ENCODE peak calls at places on chromosomes 7 and 10, in six cellular contexts. One of them, this sample, is unnamed.

GRCh38 chr7:106206826-106207541 is 77.8 kb downstream of the NAMPT start:
- DNase-seq in neural progenitor cell: no peak
- DNase-seq in mammary epithelial cell: no peak
- DNase-seq in left ventricle myocardium inferior: no peak
- DNase-seq in CD8-positive, alpha-beta T cell: no peak
- DNase-seq in kidney: no peak
- DNase-seq in this sample: no peak

GRCh38 chr7:107506683-107507339 is 37.0 kb downstream of the GPR22 start:
- DNase-seq in neural progenitor cell: no peak
- DNase-seq in mammary epithelial cell: peak
- DNase-seq in left ventricle myocardium inferior: peak
- DNase-seq in CD8-positive, alpha-beta T cell: no peak
- DNase-seq in kidney: peak
- DNase-seq in this sample: peak

GRCh38 chr7:38630720-38631673 is at the start of gene AMPH:
- DNase-seq in neural progenitor cell: peak
- DNase-seq in mammary epithelial cell: peak
- DNase-seq in left ventricle myocardium inferior: peak
- DNase-seq in CD8-positive, alpha-beta T cell: no peak
- DNase-seq in kidney: peak
- DNase-seq in this sample: peak

GRCh38 chr10:6195891-6196290 is 6.8 kb upstream of the PFKFB3 start:
- DNase-seq in neural progenitor cell: no peak
- DNase-seq in mammary epithelial cell: no peak
- DNase-seq in left ventricle myocardium inferior: no peak
- DNase-seq in CD8-positive, alpha-beta T cell: no peak
- DNase-seq in kidney: no peak
- DNase-seq in this sample: peak

GRCh38 chr7:123823898-123824753 is 20.8 kb upstream of the HYAL4 start:
- DNase-seq in neural progenitor cell: no peak
- DNase-seq in mammary epithelial cell: no peak
- DNase-seq in left ventricle myocardium inferior: no peak
- DNase-seq in CD8-positive, alpha-beta T cell: no peak
- DNase-seq in kidney: no peak
- DNase-seq in this sample: no peak

GRCh38 chr7:46486264-46487206 is 565.5 kb upstream of the IGFBP3 start:
- DNase-seq in neural progenitor cell: no peak
- DNase-seq in mammary epithelial cell: peak
- DNase-seq in left ventricle myocardium inferior: peak
- DNase-seq in CD8-positive, alpha-beta T cell: no peak
- DNase-seq in kidney: peak
- DNase-seq in this sample: peak

GRCh38 chr10:11272915-11273389 is 255.3 kb downstream of the CELF2 start:
- DNase-seq in neural progenitor cell: no peak
- DNase-seq in mammary epithelial cell: no peak
- DNase-seq in left ventricle myocardium inferior: no peak
- DNase-seq in CD8-positive, alpha-beta T cell: no peak
- DNase-seq in kidney: no peak
- DNase-seq in this sample: no peak

GRCh38 chr7:44796034-44796503 is 412 bp upstream of the PPIA start:
- DNase-seq in neural progenitor cell: peak
- DNase-seq in mammary epithelial cell: peak
- DNase-seq in left ventricle myocardium inferior: no peak
- DNase-seq in CD8-positive, alpha-beta T cell: no peak
- DNase-seq in kidney: no peak
- DNase-seq in this sample: peak

GRCh38 chr10:9819756-9820494 is 1197.7 kb upstream of the CELF2 start:
- DNase-seq in neural progenitor cell: no peak
- DNase-seq in mammary epithelial cell: no peak
- DNase-seq in left ventricle myocardium inferior: no peak
- DNase-seq in CD8-positive, alpha-beta T cell: no peak
- DNase-seq in kidney: no peak
- DNase-seq in this sample: no peak

GRCh38 chr7:36875794-36876193 is 151.5 kb upstream of the AOAH start:
- DNase-seq in neural progenitor cell: peak
- DNase-seq in mammary epithelial cell: no peak
- DNase-seq in left ventricle myocardium inferior: no peak
- DNase-seq in CD8-positive, alpha-beta T cell: no peak
- DNase-seq in kidney: no peak
- DNase-seq in this sample: peak

GRCh38 chr10:124448696-124449169 is 1.1 kb downstream of the NKX1-2 start:
- DNase-seq in neural progenitor cell: peak
- DNase-seq in mammary epithelial cell: no peak
- DNase-seq in left ventricle myocardium inferior: no peak
- DNase-seq in CD8-positive, alpha-beta T cell: no peak
- DNase-seq in kidney: no peak
- DNase-seq in this sample: no peak

GRCh38 chr7:32616625-32617024 is 121.3 kb downstream of the AVL9 start:
- DNase-seq in neural progenitor cell: no peak
- DNase-seq in mammary epithelial cell: peak
- DNase-seq in left ventricle myocardium inferior: peak
- DNase-seq in CD8-positive, alpha-beta T cell: no peak
- DNase-seq in kidney: no peak
- DNase-seq in this sample: peak

GRCh38 chr7:132084776-132085388 is 491.4 kb downstream of the PLXNA4 start:
- DNase-seq in neural progenitor cell: no peak
- DNase-seq in mammary epithelial cell: no peak
- DNase-seq in left ventricle myocardium inferior: no peak
- DNase-seq in CD8-positive, alpha-beta T cell: no peak
- DNase-seq in kidney: no peak
- DNase-seq in this sample: peak

GRCh38 chr7:37541810-37542443 is 93.3 kb upstream of the ELMO1 start:
- DNase-seq in neural progenitor cell: no peak
- DNase-seq in mammary epithelial cell: no peak
- DNase-seq in left ventricle myocardium inferior: no peak
- DNase-seq in CD8-positive, alpha-beta T cell: no peak
- DNase-seq in kidney: no peak
- DNase-seq in this sample: no peak

GRCh38 chr7:22387583-22387982 is 30.6 kb upstream of the RAPGEF5 start:
- DNase-seq in neural progenitor cell: no peak
- DNase-seq in mammary epithelial cell: no peak
- DNase-seq in left ventricle myocardium inferior: peak
- DNase-seq in CD8-positive, alpha-beta T cell: no peak
- DNase-seq in kidney: no peak
- DNase-seq in this sample: peak

GRCh38 chr7:13109201-13109600 is 421.8 kb downstream of the ARL4A start:
- DNase-seq in neural progenitor cell: no peak
- DNase-seq in mammary epithelial cell: no peak
- DNase-seq in left ventricle myocardium inferior: no peak
- DNase-seq in CD8-positive, alpha-beta T cell: no peak
- DNase-seq in kidney: peak
- DNase-seq in this sample: no peak

GRCh38 chr7:111358915-111359314 is 203.4 kb downstream of the IMMP2L start:
- DNase-seq in neural progenitor cell: no peak
- DNase-seq in mammary epithelial cell: no peak
- DNase-seq in left ventricle myocardium inferior: no peak
- DNase-seq in CD8-positive, alpha-beta T cell: no peak
- DNase-seq in kidney: no peak
- DNase-seq in this sample: no peak

GRCh38 chr10:99370993-99371392 is 41.8 kb downstream of the CNNM1 start:
- DNase-seq in neural progenitor cell: peak
- DNase-seq in mammary epithelial cell: peak
- DNase-seq in left ventricle myocardium inferior: no peak
- DNase-seq in CD8-positive, alpha-beta T cell: no peak
- DNase-seq in kidney: no peak
- DNase-seq in this sample: peak

GRCh38 chr7:127317447-127317961 is 64.8 kb upstream of the GRM8 start:
- DNase-seq in neural progenitor cell: no peak
- DNase-seq in mammary epithelial cell: peak
- DNase-seq in left ventricle myocardium inferior: no peak
- DNase-seq in CD8-positive, alpha-beta T cell: no peak
- DNase-seq in kidney: no peak
- DNase-seq in this sample: peak

GRCh38 chr7:122225874-122226273 is 78.7 kb downstream of the FEZF1 start:
- DNase-seq in neural progenitor cell: no peak
- DNase-seq in mammary epithelial cell: peak
- DNase-seq in left ventricle myocardium inferior: no peak
- DNase-seq in CD8-positive, alpha-beta T cell: no peak
- DNase-seq in kidney: no peak
- DNase-seq in this sample: no peak

GRCh38 chr10:74081192-74081803 is 69.3 kb downstream of the AP3M1 start:
- DNase-seq in neural progenitor cell: peak
- DNase-seq in mammary epithelial cell: peak
- DNase-seq in left ventricle myocardium inferior: no peak
- DNase-seq in CD8-positive, alpha-beta T cell: peak
- DNase-seq in kidney: no peak
- DNase-seq in this sample: peak

GRCh38 chr10:7546365-7546967 is 120.3 kb downstream of the ITIH5 start:
- DNase-seq in neural progenitor cell: no peak
- DNase-seq in mammary epithelial cell: no peak
- DNase-seq in left ventricle myocardium inferior: no peak
- DNase-seq in CD8-positive, alpha-beta T cell: no peak
- DNase-seq in kidney: no peak
- DNase-seq in this sample: no peak

GRCh38 chr7:16646427-16647081 is 573 bp downstream of the BZW2 start:
- DNase-seq in neural progenitor cell: no peak
- DNase-seq in mammary epithelial cell: peak
- DNase-seq in left ventricle myocardium inferior: no peak
- DNase-seq in CD8-positive, alpha-beta T cell: no peak
- DNase-seq in kidney: no peak
- DNase-seq in this sample: peak

GRCh38 chr10:16967000-16967865 is 150.0 kb upstream of the RSU1 start:
- DNase-seq in neural progenitor cell: no peak
- DNase-seq in mammary epithelial cell: no peak
- DNase-seq in left ventricle myocardium inferior: no peak
- DNase-seq in CD8-positive, alpha-beta T cell: no peak
- DNase-seq in kidney: no peak
- DNase-seq in this sample: peak

GRCh38 chr7:91034459-91035368 is 229.5 kb upstream of the FZD1 start:
- DNase-seq in neural progenitor cell: peak
- DNase-seq in mammary epithelial cell: peak
- DNase-seq in left ventricle myocardium inferior: no peak
- DNase-seq in CD8-positive, alpha-beta T cell: no peak
- DNase-seq in kidney: no peak
- DNase-seq in this sample: peak

GRCh38 chr7:30674420-30674819 is 7.8 kb downstream of the CRHR2 start:
- DNase-seq in neural progenitor cell: no peak
- DNase-seq in mammary epithelial cell: no peak
- DNase-seq in left ventricle myocardium inferior: no peak
- DNase-seq in CD8-positive, alpha-beta T cell: no peak
- DNase-seq in kidney: no peak
- DNase-seq in this sample: no peak

GRCh38 chr10:68981074-68981473 is 7.5 kb upstream of the KIFBP start:
- DNase-seq in neural progenitor cell: no peak
- DNase-seq in mammary epithelial cell: no peak
- DNase-seq in left ventricle myocardium inferior: no peak
- DNase-seq in CD8-positive, alpha-beta T cell: no peak
- DNase-seq in kidney: no peak
- DNase-seq in this sample: peak

GRCh38 chr10:30495687-30496086 is 61.7 kb downstream of the MAP3K8 start:
- DNase-seq in neural progenitor cell: no peak
- DNase-seq in mammary epithelial cell: no peak
- DNase-seq in left ventricle myocardium inferior: no peak
- DNase-seq in CD8-positive, alpha-beta T cell: no peak
- DNase-seq in kidney: no peak
- DNase-seq in this sample: no peak

GRCh38 chr7:130272456-130273080 is 5.9 kb downstream of the CPA2 start:
- DNase-seq in neural progenitor cell: peak
- DNase-seq in mammary epithelial cell: peak
- DNase-seq in left ventricle myocardium inferior: no peak
- DNase-seq in CD8-positive, alpha-beta T cell: no peak
- DNase-seq in kidney: no peak
- DNase-seq in this sample: peak

GRCh38 chr7:138186951-138187351 is 110.7 kb downstream of the AKR1D1 start:
- DNase-seq in neural progenitor cell: peak
- DNase-seq in mammary epithelial cell: peak
- DNase-seq in left ventricle myocardium inferior: no peak
- DNase-seq in CD8-positive, alpha-beta T cell: no peak
- DNase-seq in kidney: no peak
- DNase-seq in this sample: peak

GRCh38 chr10:42476101-42476500 is 162.3 kb downstream of the ZNF33B start:
- DNase-seq in neural progenitor cell: no peak
- DNase-seq in mammary epithelial cell: no peak
- DNase-seq in left ventricle myocardium inferior: no peak
- DNase-seq in CD8-positive, alpha-beta T cell: no peak
- DNase-seq in kidney: no peak
- DNase-seq in this sample: no peak

DNA sequence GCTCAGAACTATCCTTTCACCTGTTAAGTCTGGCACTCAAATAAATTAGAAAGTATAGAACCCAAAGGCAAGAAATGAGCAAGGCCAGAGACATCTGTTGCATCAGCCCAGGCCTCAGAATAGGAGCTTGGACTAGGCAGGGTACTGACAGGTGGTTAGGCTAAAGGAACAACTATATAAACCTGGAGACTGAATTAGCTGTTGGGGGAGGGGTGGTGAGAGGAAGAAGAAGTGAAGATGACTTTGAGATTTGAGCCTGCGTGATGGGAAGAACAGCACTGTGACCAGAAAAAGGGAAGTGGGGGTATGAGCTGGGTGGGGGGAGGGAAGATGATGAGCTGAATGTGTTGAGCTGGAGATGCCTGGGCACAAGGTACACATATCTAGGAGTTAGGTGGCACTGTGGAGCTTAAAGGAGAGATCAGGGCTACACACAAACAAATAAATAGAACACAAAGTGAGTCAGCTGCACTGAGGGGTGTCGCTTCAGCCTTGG is 244.7 kb downstream of the PTEN start:
- DNase-seq in neural progenitor cell: no peak
- DNase-seq in mammary epithelial cell: no peak
- DNase-seq in left ventricle myocardium inferior: no peak
- DNase-seq in CD8-positive, alpha-beta T cell: no peak
- DNase-seq in kidney: no peak
- DNase-seq in this sample: no peak
- TF ChIP-seq CTCF in neural progenitor cell: no peak
- TF ChIP-seq CTCF in mammary epithelial cell: no peak
- TF ChIP-seq CTCF in left ventricle myocardium inferior: no peak
- TF ChIP-seq CTCF in CD8-positive, alpha-beta T cell: no peak
- TF ChIP-seq CTCF in kidney: peak
- TF ChIP-seq CTCF in this sample: no peak

DNA sequence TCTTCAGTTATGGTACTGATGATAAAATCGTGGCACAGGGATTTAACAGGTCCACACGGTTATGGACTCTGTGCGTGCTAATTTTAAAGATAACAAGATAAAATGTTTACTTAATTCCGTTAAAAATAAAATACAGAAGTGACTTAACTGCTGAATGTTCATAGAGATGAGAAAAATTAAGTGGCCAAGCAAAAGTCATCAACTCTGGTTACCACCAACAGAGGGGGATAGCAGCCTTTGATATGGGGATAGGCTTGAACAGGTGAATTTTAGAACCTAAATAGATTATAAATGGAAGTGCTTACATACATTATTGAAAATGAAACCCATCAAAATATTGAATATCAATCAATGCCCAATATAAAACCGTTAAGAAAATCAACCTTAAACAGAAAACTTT is 245.0 kb downstream of the WDR37 start:
- DNase-seq in neural progenitor cell: no peak
- DNase-seq in mammary epithelial cell: no peak
- DNase-seq in left ventricle myocardium inferior: no peak
- DNase-seq in CD8-positive, alpha-beta T cell: no peak
- DNase-seq in kidney: no peak
- DNase-seq in this sample: no peak
- TF ChIP-seq CTCF in neural progenitor cell: no peak
- TF ChIP-seq CTCF in mammary epithelial cell: no peak
- TF ChIP-seq CTCF in left ventricle myocardium inferior: no peak
- TF ChIP-seq CTCF in CD8-positive, alpha-beta T cell: no peak
- TF ChIP-seq CTCF in kidney: no peak
- TF ChIP-seq CTCF in this sample: no peak

GRCh38 chr10:61903184-61903990 is 1.9 kb downstream of the ARID5B start:
- DNase-seq in neural progenitor cell: peak
- DNase-seq in mammary epithelial cell: peak
- DNase-seq in left ventricle myocardium inferior: peak
- DNase-seq in CD8-positive, alpha-beta T cell: peak
- DNase-seq in kidney: peak
- DNase-seq in this sample: peak
- TF ChIP-seq CTCF in neural progenitor cell: peak
- TF ChIP-seq CTCF in mammary epithelial cell: no peak
- TF ChIP-seq CTCF in left ventricle myocardium inferior: peak
- TF ChIP-seq CTCF in CD8-positive, alpha-beta T cell: peak
- TF ChIP-seq CTCF in kidney: no peak
- TF ChIP-seq CTCF in this sample: peak

GRCh38 chr7:1579481-1580421 is 9.9 kb upstream of the PSMG3 start:
- DNase-seq in neural progenitor cell: peak
- DNase-seq in mammary epithelial cell: peak
- DNase-seq in left ventricle myocardium inferior: peak
- DNase-seq in CD8-positive, alpha-beta T cell: peak
- DNase-seq in kidney: peak
- DNase-seq in this sample: peak
- TF ChIP-seq CTCF in neural progenitor cell: peak
- TF ChIP-seq CTCF in mammary epithelial cell: peak
- TF ChIP-seq CTCF in left ventricle myocardium inferior: peak
- TF ChIP-seq CTCF in CD8-positive, alpha-beta T cell: peak
- TF ChIP-seq CTCF in kidney: peak
- TF ChIP-seq CTCF in this sample: peak

This sample was measured in choroid plexus epithelial cell.